ENCODE peak calls at places on chromosomes 2 and 18, in five cellular contexts. W, U, P, F and S are unnamed samples.

GRCh38 chr2:230614913-230615332 is 97.7 kb upstream of the CAB39 start:
- DNase-seq in W (no peak), U (no peak), P (no peak), F (no peak), S (no peak)

GRCh38 chr2:31962757-31963361 is 47.9 kb downstream of the MEMO1 start:
- DNase-seq in W (no peak), U (no peak), P (no peak), F (no peak), S (no peak)

GRCh38 chr18:8121942-8122480 is 487.2 kb upstream of the RAB12 start:
- DNase-seq in W (no peak), U (no peak), P (no peak), F (no peak), S (no peak)

GRCh38 chr2:207734264-207734635 is 22.8 kb downstream of the CCNYL1 start:
- DNase-seq in W (no peak), U (no peak), P (no peak), F (no peak), S (no peak)

GRCh38 chr2:25939257-25939668 is 43.0 kb downstream of the KIF3C start:
- DNase-seq in W (no peak), U (no peak), P (no peak), F (no peak), S (no peak)

GRCh38 chr2:14756981-14757657 is 124.6 kb downstream of the LRATD1 start:
- DNase-seq in W (no peak), U (no peak), P (no peak), F (no peak), S (no peak)

GRCh38 chr2:223475901-223476300 is 126.3 kb downstream of the SCG2 start:
- DNase-seq in W (no peak), U (no peak), P (no peak), F (no peak), S (no peak)

GRCh38 chr18:61719676-61720075 is 173.1 kb downstream of the RNF152 start:
- DNase-seq in W (no peak), U (no peak), P (no peak), F (no peak), S (no peak)

GRCh38 chr2:88517759-88518201 is 65.3 kb upstream of the FOXI3 start:
- DNase-seq in W (no peak), U (no peak), P (no peak), F (no peak), S (no peak)

GRCh38 chr2:234949762-234950434 is 1.9 kb upstream of the SH3BP4 start:
- DNase-seq in W (no peak), U (no peak), P (no peak), F (no peak), S (no peak)

GRCh38 chr2:176744156-176744555 is 468.4 kb upstream of the HNRNPA3 start:
- DNase-seq in W (peak; percentile 48), U (no peak), P (no peak), F (no peak), S (no peak)

GRCh38 chr2:98379311-98380202 is 33.3 kb downstream of the CNGA3 start:
- DNase-seq in W (no peak), U (no peak), P (no peak), F (no peak), S (no peak)

GRCh38 chr2:79370976-79371550 is 141.8 kb upstream of the CTNNA2 start:
- DNase-seq in W (no peak), U (no peak), P (no peak), F (no peak), S (no peak)

GRCh38 chr2:220417503-220417902 is 790.1 kb downstream of the SLC4A3 start:
- DNase-seq in W (no peak), U (no peak), P (no peak), F (no peak), S (no peak)

GRCh38 chr18:22694954-22695353 is 238.2 kb upstream of the RBBP8 start:
- DNase-seq in W (no peak), U (peak; percentile 90), P (peak; percentile 43), F (peak; percentile 45), S (no peak)

GRCh38 chr2:86770816-86771215 is 19.9 kb downstream of the CD8A start:
- DNase-seq in W (no peak), U (no peak), P (no peak), F (no peak), S (no peak)

GRCh38 chr18:2657788-2658458 is 2.4 kb downstream of the SMCHD1 start:
- DNase-seq in W (peak; percentile 36), U (no peak), P (no peak), F (no peak), S (no peak)

GRCh38 chr18:49521251-49521650 is 34.2 kb upstream of the C18orf32 start:
- DNase-seq in W (no peak), U (peak; percentile 48), P (no peak), F (no peak), S (no peak)

GRCh38 chr2:651961-652373 is 25.2 kb downstream of the TMEM18 start:
- DNase-seq in W (peak; percentile 2), U (peak; percentile 54), P (no peak), F (peak; percentile 18), S (peak; percentile 57)

GRCh38 chr2:215274829-215275228 is 37.0 kb upstream of the ATIC start:
- DNase-seq in W (no peak), U (no peak), P (no peak), F (no peak), S (no peak)
- TF ChIP-seq CTCF in W (no peak), U (no peak), P (no peak), F (no peak), S (no peak)

DNA sequence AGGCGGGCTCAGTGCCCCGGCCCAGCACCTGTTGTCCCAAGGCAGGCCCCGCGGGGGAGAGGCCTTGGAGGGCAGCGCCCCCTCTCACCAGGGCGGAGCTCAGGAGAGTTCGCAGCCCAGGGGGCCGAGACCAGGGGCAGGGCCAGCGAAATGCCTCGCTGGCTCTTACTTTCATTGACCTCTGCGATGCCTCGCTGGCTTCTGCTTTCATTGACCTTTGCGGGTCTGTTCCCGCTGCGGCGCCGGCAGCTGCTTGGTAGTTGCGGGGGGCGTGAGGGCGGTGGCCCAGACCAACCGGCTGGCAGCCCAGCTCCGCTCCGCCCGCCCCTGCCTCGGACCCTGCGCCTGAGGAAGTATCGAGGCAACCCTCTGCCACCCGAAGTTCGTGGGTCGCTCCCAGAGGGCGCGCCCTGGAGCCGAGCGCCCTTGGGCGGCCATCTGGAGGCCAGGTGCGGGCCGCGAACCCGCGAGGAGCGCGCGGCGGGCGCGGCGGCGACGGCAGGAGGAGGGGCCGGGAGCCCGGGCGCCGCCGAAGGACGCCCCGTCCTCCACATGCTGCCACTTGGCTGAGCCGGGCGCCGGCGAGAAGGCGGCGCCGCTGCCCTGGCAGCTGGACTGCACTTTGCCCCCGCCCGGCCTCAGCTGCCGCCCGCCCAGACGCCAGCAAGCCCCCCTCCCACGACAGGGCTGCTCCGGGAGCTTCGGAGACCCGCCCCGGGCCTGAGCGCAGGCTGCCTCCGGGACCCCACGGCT is 118.0 kb upstream of the MSTN start:
- DNase-seq in W (peak; percentile 35), U (peak; percentile 67), P (peak; percentile 54), F (peak; percentile 48), S (peak; percentile 74)
- TF ChIP-seq CTCF in W (peak; percentile 32), U (peak; percentile 60), P (no peak), F (no peak), S (peak; percentile 66)

DNA sequence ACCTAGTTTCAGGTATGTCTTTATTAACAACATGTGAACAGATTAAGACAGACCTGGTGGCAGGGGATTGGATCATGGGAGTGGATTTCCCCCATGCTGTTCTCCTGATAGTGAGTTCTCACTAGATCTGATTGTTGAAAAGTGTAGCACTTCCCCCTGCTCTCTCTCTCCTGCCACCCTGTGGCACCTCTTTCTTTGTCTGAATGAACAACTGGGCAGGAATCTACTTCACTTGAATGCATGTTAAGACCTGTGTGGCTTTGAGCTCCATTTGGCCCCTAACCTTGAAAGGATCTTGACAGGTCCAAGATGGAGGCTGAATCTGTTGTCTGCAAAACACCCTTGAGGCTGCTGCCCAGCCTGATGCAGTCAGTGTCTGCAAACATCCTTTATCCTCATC is 194.4 kb downstream of the RNF144A start:
- DNase-seq in W (no peak), U (no peak), P (no peak), F (no peak), S (no peak)
- TF ChIP-seq CTCF in W (no peak), U (no peak), P (no peak), F (no peak), S (no peak)

DNA sequence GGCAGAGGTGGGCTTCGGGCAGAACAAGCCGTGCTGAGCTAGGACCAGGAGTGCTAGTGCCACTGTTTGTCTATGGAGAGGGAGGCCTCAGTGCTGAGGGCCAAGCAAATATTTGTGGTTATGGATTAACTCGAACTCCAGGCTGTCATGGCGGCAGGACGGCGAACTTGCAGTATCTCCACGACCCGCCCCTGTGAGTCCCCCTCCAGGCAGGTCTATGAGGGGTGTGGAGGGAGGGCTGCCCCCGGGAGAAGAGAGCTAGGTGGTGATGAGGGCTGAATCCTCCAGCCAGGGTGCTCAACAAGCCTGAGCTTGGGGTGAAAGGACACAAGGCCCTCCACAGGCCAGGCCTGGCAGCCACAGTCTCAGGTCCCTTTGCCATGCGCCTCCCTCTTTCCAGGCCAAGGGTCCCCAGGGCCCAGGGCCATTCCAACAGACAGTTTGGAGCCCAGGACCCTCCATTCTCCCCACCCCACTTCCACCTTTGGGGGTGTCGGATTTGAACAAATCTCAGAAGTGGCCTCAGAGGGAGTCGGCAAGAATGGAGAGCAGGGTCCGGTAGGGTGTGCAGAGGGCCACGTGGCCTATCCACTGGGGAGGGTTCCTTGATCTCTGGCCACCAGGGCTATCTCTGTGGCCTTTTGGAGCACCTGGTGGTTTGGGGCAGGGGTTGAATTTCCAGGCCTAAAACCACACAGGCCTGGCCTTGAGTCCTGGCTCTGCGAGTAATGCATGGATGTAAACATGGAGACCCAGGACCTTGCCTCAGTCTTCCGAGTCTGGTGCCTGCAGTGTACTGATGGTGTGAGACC is at the start of gene PROC:
- DNase-seq in W (no peak), U (no peak), P (no peak), F (no peak), S (no peak)
- TF ChIP-seq CTCF in W (no peak), U (no peak), P (no peak), F (no peak), S (no peak)

GRCh38 chr18:24463233-24463775 is 2.9 kb downstream of the HRH4 start:
- DNase-seq in W (no peak), U (no peak), P (no peak), F (no peak), S (no peak)
- TF ChIP-seq CTCF in W (no peak), U (no peak), P (no peak), F (no peak), S (no peak)

DNA sequence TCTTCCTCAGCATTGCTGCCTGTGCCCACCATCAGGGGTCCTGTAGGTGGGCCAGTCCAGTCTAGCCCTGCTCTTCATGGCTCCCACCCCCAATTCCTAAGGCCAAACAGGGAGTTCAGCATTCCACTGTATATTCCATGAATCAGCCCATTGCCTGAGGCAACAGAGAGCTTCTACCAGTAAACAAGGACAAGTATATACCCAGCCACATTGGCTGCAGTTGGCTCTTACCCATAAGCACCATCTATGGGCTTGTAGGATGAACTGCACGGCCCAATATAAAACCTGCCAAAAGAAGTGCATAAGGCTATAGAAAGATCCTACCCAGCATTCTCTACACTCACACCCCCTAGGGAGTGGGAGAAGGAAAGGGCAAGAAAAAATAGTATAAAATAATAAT is 95.1 kb upstream of the SALL3 start:
- DNase-seq in W (no peak), U (no peak), P (no peak), F (no peak), S (no peak)
- TF ChIP-seq CTCF in W (no peak), U (no peak), P (no peak), F (no peak), S (peak; percentile 38)

GRCh38 chr2:240733803-240734495 is 42.3 kb downstream of the AQP12A start:
- DNase-seq in W (no peak), U (no peak), P (no peak), F (no peak), S (no peak)
- TF ChIP-seq CTCF in W (no peak), U (no peak), P (no peak), F (no peak), S (peak; percentile 26)

GRCh38 chr2:238060096-238060541 is 682 bp upstream of the SCLY start:
- DNase-seq in W (no peak), U (peak; percentile 30), P (no peak), F (no peak), S (no peak)
- TF ChIP-seq CTCF in W (no peak), U (no peak), P (no peak), F (no peak), S (no peak)